ENCODE peak calls at places on chromosome 1, in nine cellular contexts. F, O, S, P, J, K, X, V and Z are unnamed samples.
A peak's percentile ranks its signal among the peaks of the same experiment; 100 is the strongest.

GRCh38 chr1:107626075-107626796 is 338.7 kb downstream of the VAV3 start:
- DNase-seq in J (no peak), X (no peak), O (peak; percentile 11), V (no peak), F (no peak), S (no peak), P (peak; percentile 66), K (no peak), Z (no peak)

GRCh38 chr1:248872752-248873408 is 14.0 kb upstream of the ZNF692 start:
- DNase-seq in J (no peak), P (peak; percentile 55), O (peak; percentile 68), X (peak; percentile 76), F (no peak), S (no peak), K (peak; percentile 66), V (peak; percentile 51), Z (peak; percentile 70)

GRCh38 chr1:83097715-83098613 is 901.0 kb downstream of the TTLL7 start:
- DNase-seq in S (no peak), P (no peak), J (peak; percentile 81), F (no peak), X (no peak), O (no peak), K (no peak), V (no peak), Z (no peak)

GRCh38 chr1:83087851-83088250 is 911.1 kb downstream of the TTLL7 start:
- DNase-seq in P (no peak), S (no peak), X (no peak), O (no peak), J (no peak), F (no peak), V (no peak), K (no peak), Z (no peak)

GRCh38 chr1:5297199-5297877 is 642.9 kb downstream of the AJAP1 start:
- DNase-seq in V (no peak), F (no peak), P (no peak), J (no peak), K (no peak), X (no peak), O (peak; percentile 43), S (no peak), Z (no peak)

GRCh38 chr1:72281144-72281543 is 1.2 kb downstream of the NEGR1 start:
- DNase-seq in P (peak; percentile 23), S (no peak), O (no peak), V (no peak), F (no peak), K (no peak), X (no peak), J (no peak), Z (no peak)

GRCh38 chr1:215636258-215636965 is 69.3 kb downstream of the KCTD3 start:
- DNase-seq in P (peak; percentile 87), O (no peak), V (no peak), F (no peak), X (no peak), J (peak; percentile 50), S (no peak), K (no peak), Z (no peak)

GRCh38 chr1:22907528-22907927 is 65.1 kb downstream of the LACTBL1 start:
- DNase-seq in X (no peak), J (no peak), P (no peak), V (no peak), F (no peak), O (no peak), S (no peak), K (no peak), Z (no peak)

GRCh38 chr1:240295811-240296210 is 204.1 kb downstream of the FMN2 start:
- DNase-seq in K (no peak), V (no peak), F (no peak), J (no peak), P (no peak), X (peak; percentile 20), O (no peak), S (no peak), Z (no peak)

GRCh38 chr1:52834798-52835197 is 7.8 kb upstream of the ZYG11A start:
- DNase-seq in V (no peak), F (no peak), K (no peak), O (no peak), J (no peak), P (peak; percentile 13), S (no peak), X (no peak), Z (no peak)

GRCh38 chr1:231312389-231312788 is 25.3 kb downstream of the EXOC8 start:
- DNase-seq in J (no peak), O (no peak), X (no peak), F (no peak), K (no peak), S (no peak), V (no peak), P (no peak), Z (no peak)

GRCh38 chr1:47755368-47755990 is 241.7 kb downstream of the TRABD2B start:
- DNase-seq in K (no peak), V (peak; percentile 35), P (no peak), X (peak; percentile 58), J (no peak), F (no peak), O (peak; percentile 44), S (peak; percentile 43), Z (peak; percentile 70)
- TF ChIP-seq CTCF in K (peak; percentile 69), V (no peak), P (peak; percentile 27), X (peak; percentile 89), J (peak; percentile 30), F (peak; percentile 67), O (peak; percentile 63), S (peak; percentile 10), Z (peak; percentile 74)

GRCh38 chr1:168234846-168235547 is 9.2 kb downstream of the SFT2D2 start:
- DNase-seq in S (no peak), X (peak; percentile 81), F (peak; percentile 25), V (no peak), J (no peak), O (peak; percentile 51), K (peak; percentile 53), P (no peak), Z (peak; percentile 27)
- TF ChIP-seq CTCF in S (no peak), X (peak; percentile 97), F (peak; percentile 76), V (peak; percentile 24), J (peak; percentile 71), O (peak; percentile 72), K (peak; percentile 84), P (peak; percentile 72), Z (peak; percentile 46)

GRCh38 chr1:46081620-46082019 is 50.8 kb downstream of the PIK3R3 start:
- DNase-seq in J (no peak), F (no peak), K (no peak), V (no peak), S (no peak), P (no peak), O (no peak), X (no peak), Z (no peak)
- TF ChIP-seq CTCF in J (no peak), F (no peak), K (no peak), V (no peak), S (no peak), P (no peak), O (no peak), X (no peak), Z (no peak)

GRCh38 chr1:54699936-54700525 is 15.6 kb upstream of the TTC4 start:
- DNase-seq in X (no peak), S (no peak), F (no peak), O (no peak), P (no peak), K (no peak), J (no peak), V (no peak), Z (peak; percentile 52)
- TF ChIP-seq CTCF in X (no peak), S (no peak), F (no peak), O (no peak), P (no peak), K (no peak), J (no peak), V (no peak), Z (no peak)

GRCh38 chr1:212700892-212701819 is 1.5 kb upstream of the BATF3 start:
- DNase-seq in O (peak; percentile 65), S (peak; percentile 56), J (no peak), F (no peak), K (peak; percentile 63), X (no peak), P (peak; percentile 39), V (peak; percentile 39), Z (peak; percentile 50)
- TF ChIP-seq CTCF in O (peak; percentile 26), S (no peak), J (peak; percentile 40), F (no peak), K (peak; percentile 44), X (no peak), P (peak; percentile 27), V (no peak), Z (no peak)

DNA sequence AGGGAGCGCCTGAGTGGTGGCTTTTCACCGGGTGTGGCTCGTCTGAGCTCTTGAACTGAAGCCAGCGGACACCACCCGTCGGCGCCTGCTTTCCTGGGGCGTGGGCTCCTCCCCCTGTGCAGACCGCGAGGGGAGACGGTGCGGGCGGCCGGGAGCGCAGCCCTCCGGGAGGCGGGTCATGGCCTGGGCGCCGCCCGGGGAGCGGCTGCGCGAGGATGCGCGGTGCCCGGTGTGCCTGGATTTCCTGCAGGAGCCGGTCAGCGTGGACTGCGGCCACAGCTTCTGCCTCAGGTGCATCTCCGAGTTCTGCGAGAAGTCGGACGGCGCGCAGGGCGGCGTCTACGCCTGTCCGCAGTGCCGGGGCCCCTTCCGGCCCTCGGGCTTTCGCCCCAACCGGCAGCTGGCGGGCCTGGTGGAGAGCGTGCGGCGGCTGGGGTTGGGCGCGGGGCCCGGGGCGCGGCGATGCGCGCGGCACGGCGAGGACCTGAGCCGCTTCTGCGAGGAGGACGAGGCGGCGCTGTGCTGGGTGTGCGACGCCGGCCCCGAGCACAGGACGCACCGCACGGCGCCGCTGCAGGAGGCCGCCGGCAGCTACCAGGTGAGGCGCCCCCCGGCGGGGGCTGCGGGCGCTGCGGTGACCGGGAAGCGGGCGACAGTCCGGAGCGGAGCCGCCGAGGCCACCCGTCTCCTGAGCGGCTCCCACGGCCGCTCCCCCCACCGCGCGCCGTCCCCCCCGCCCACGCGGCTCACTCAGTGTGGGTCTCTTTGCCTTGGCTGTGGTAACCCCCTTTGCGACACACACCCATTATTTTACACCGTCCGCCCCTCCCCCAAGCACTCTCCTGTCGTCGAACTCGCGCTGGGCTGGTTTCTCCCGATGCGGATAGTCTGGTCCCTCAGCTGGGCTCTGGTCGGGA is at the start of gene TRIM58:
- DNase-seq in J (no peak), P (no peak), K (no peak), V (peak; percentile 69), F (no peak), S (no peak), X (no peak), O (peak; percentile 62), Z (peak; percentile 88)
- TF ChIP-seq CTCF in J (no peak), P (no peak), K (peak; percentile 31), V (no peak), F (no peak), S (peak; percentile 27), X (no peak), O (peak; percentile 23), Z (peak; percentile 77)

DNA sequence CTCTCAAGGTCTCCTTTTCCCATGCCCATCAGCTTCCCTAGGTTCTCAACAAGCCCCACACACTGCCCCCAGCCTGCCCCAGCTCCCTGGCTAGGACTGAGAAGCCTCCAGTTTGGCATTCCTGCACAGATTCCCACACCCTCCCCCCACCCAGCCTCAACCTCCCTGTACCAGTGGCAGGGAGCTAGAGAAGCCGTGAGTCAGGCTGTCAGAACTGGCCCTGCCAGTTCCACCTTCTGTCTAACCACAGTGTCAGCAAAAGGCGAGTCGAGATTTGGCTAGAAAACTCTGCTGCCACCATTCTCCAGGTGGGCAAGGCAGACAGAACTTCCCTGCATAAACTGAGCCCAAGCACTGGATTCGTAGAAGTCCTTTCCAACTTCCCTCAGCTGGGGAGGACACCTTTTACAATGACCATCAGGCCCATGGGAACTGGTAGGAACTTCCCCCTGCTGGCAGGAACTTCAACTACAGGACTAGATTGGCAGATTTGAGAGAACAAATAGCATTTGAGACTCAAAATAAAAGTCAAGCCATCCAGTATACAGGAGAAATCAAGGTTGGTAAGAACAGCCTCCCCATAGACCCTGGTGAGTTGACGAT is 31.0 kb downstream of the TNNT2 start:
- DNase-seq in S (no peak), F (no peak), K (peak; percentile 67), O (peak; percentile 61), J (no peak), P (peak; percentile 62), X (peak; percentile 27), V (peak; percentile 57), Z (peak; percentile 38)
- TF ChIP-seq CTCF in S (peak; percentile 69), F (peak; percentile 75), K (peak; percentile 83), O (peak; percentile 79), J (peak; percentile 80), P (peak; percentile 80), X (peak; percentile 64), V (peak; percentile 39), Z (peak; percentile 75)